ENCODE peak calls at places on chromosomes 6 and 20, in ten cellular contexts. J is lower lobe of right lung; C is choroid plexus epithelial cell; N is cardiac muscle cell; A is CD8-positive, alpha-beta T cell; L is heart right ventricle; K is stomach; M is LNCaP clone FGC; Q is HCT116; H is progenitor cell of endocrine pancreas. T is an unnamed sample.
A peak's percentile ranks its signal among the peaks of the same experiment; 100 is the strongest.

GRCh38 chr6:28980797-28981390 is 24.2 kb downstream of the ZNF311 start:
- DNase-seq in H (peak; percentile 63), A (peak; percentile 21), L (peak; percentile 51), N (peak; percentile 85), J (no peak), Q (peak; percentile 80), M (peak; percentile 31), C (peak; percentile 90), K (no peak), T (peak; percentile 85)

GRCh38 chr6:56524891-56525703 is 117.6 kb downstream of the DST start:
- DNase-seq in Q (no peak), C (peak; percentile 84), H (no peak), A (no peak), J (no peak), N (no peak), K (no peak), L (no peak), M (no peak), T (no peak)

GRCh38 chr6:157981395-157982296 is at the start of gene SYNJ2:
- DNase-seq in N (peak; percentile 93), J (peak; percentile 80), C (peak; percentile 92), H (peak; percentile 73), M (no peak), K (peak; percentile 88), A (peak; percentile 81), Q (no peak), L (peak; percentile 78), T (peak; percentile 87)

GRCh38 chr6:4786936-4787504 is 10.8 kb downstream of the CDYL start:
- DNase-seq in J (no peak), Q (no peak), A (no peak), N (no peak), L (no peak), M (no peak), H (no peak), C (no peak), K (no peak), T (no peak)

GRCh38 chr6:90288404-90288803 is 8.2 kb downstream of the BACH2 start:
- DNase-seq in A (no peak), J (no peak), C (peak; percentile 50), M (no peak), L (no peak), H (no peak), N (no peak), K (no peak), Q (no peak), T (no peak)

GRCh38 chr6:1915226-1915625 is 305.5 kb downstream of the FOXC1 start:
- DNase-seq in C (no peak), M (no peak), K (no peak), A (no peak), J (no peak), Q (no peak), H (no peak), N (no peak), L (no peak), T (no peak)

GRCh38 chr6:43459535-43459934 is 4.2 kb upstream of the DLK2 start:
- DNase-seq in C (no peak), Q (no peak), L (no peak), N (no peak), H (no peak), J (no peak), M (no peak), A (no peak), K (no peak), T (no peak)

GRCh38 chr20:18001131-18001921 is 32.5 kb downstream of the MGME1 start:
- DNase-seq in H (no peak), Q (no peak), K (peak; percentile 75), M (peak; percentile 41), N (no peak), A (no peak), C (peak; percentile 97), L (peak; percentile 24), J (peak; percentile 69), T (peak; percentile 0)

GRCh38 chr20:17612287-17612974 is 42.6 kb downstream of the DSTN start:
- DNase-seq in N (no peak), A (peak; percentile 53), L (no peak), C (peak; percentile 87), M (no peak), K (no peak), J (peak; percentile 65), H (no peak), Q (no peak), T (no peak)

GRCh38 chr6:81242634-81243033 is 509.8 kb downstream of the TENT5A start:
- DNase-seq in L (no peak), C (peak; percentile 8), J (no peak), H (no peak), N (no peak), A (no peak), M (no peak), K (no peak), Q (no peak), T (no peak)

GRCh38 chr6:68779366-68779765 is 144.3 kb downstream of the ADGRB3 start:
- DNase-seq in M (no peak), C (no peak), A (no peak), L (no peak), H (no peak), Q (no peak), K (no peak), J (no peak), N (no peak), T (no peak)

GRCh38 chr6:169971171-169971861 is 219.9 kb downstream of the ERMARD start:
- DNase-seq in H (no peak), C (no peak), J (peak; percentile 44), Q (no peak), N (no peak), A (no peak), L (no peak), K (peak; percentile 20), M (no peak), T (no peak)

GRCh38 chr6:44058617-44059358 is 68.5 kb downstream of the MRPL14 start:
- DNase-seq in C (peak; percentile 100), Q (peak; percentile 88), K (peak; percentile 74), M (no peak), J (peak; percentile 91), A (peak; percentile 18), N (no peak), H (no peak), L (peak; percentile 83), T (peak; percentile 94)

GRCh38 chr6:47603995-47604394 is 94.4 kb upstream of the ADGRF4 start:
- DNase-seq in K (no peak), Q (no peak), J (no peak), A (no peak), H (no peak), C (no peak), L (no peak), N (no peak), M (peak; percentile 14), T (no peak)

GRCh38 chr20:33415948-33416347 is 14.6 kb upstream of the CDK5RAP1 start:
- DNase-seq in J (no peak), Q (no peak), K (peak; percentile 45), L (peak; percentile 58), N (peak; percentile 50), M (peak; percentile 36), A (no peak), C (peak; percentile 64), H (no peak), T (peak; percentile 65)
- TF ChIP-seq CTCF in J (peak; percentile 35), Q (peak; percentile 66), K (no peak), L (peak; percentile 47), N (peak; percentile 57), M (peak; percentile 79), A (peak; percentile 23), C (peak; percentile 66), H (peak; percentile 60), T (peak; percentile 71)

GRCh38 chr6:123321020-123321419 is 315.7 kb downstream of the TRDN start:
- DNase-seq in L (no peak), H (no peak), N (no peak), Q (no peak), K (no peak), J (no peak), M (no peak), A (no peak), C (no peak), T (no peak)

GRCh38 chr6:123316733-123317323 is 319.9 kb downstream of the TRDN start:
- DNase-seq in K (no peak), J (no peak), L (no peak), A (no peak), C (peak; percentile 51), M (no peak), H (no peak), N (peak; percentile 43), Q (no peak), T (no peak)
- TF ChIP-seq CTCF in K (no peak), J (peak; percentile 55), L (peak; percentile 64), A (peak; percentile 50), C (peak; percentile 51), M (peak; percentile 41), H (peak; percentile 79), N (peak; percentile 32), Q (peak; percentile 28), T (peak; percentile 16)

DNA sequence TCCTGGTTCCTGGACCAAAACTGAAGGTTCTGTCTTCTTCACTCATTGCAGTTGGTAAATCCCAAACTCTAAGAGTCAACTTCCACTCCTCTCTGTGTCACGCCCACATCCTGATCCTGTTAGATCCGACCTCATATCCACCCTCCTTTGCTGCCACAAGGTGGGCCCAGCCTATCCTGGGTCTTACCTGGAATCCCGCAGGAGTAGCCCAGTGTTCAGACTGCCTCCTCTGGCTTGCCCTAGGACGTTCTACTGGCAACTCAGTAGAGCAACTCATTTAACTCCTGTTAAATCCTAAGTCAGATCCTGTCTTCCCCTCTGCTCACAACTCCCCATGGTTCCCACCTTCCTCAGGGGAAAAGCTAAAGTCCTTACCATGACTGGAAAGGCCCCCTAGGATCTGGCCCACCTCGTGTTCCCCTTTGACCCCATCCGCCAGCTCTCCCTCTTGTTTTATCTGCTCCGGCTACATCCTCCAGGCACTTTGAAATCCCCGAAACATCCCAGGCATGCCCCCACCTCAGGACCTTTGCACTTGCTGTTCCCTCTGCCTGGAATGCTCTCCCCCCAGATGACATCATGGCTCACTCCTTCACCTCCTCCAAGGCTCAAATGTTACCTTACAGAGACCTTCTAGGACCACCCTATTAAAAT is 43.9 kb downstream of the TFEB start:
- DNase-seq in J (peak; percentile 29), C (no peak), A (no peak), H (no peak), N (no peak), M (no peak), L (no peak), K (no peak), Q (no peak), T (no peak)
- TF ChIP-seq CTCF in J (no peak), C (no peak), A (no peak), H (no peak), N (no peak), M (no peak), L (no peak), K (no peak), Q (no peak), T (no peak)

DNA sequence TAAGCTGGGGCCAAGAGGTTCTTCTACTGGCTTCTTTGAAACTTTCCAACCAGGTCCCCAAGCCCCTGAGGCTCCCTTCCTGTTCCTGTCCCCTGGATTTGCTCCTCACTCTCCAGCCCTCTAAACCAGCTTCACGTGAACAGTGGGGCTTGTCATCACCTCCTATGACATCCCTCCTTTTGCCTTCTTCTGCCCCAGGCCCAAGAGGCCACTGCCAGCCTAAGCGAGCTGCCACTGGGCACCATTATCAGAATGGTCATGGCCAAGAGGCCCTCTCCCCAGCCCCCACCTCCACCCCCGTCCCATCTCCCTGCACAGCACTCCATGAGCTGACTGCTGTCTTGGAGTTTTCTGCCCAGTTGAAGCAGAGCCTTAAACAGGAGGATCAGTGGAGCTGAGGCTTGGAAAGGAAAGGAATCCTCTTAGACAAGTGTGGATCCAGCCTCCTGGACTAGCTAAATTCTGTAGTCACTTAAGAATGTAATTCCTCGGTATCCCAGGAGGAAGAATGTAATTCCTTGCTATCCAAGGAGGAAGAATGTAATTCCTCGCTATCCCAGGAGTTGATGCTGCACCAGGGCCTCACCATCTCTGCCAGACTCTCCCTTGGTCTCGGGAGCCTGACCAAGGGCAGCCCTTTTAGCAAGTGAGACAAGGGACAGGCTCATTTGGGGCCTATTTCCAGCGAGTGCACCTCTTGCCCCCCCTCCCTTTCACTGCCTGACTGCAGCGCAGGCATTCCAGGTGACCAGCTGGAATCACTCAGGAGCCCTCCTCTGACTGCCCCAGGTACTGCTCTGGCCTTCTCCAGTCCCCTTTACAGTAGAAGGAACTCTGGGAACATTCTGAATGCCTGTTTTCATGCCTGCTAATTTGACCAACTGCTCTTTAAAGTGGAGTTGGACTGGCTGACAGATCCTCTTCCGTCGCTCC is 76.4 kb downstream of the TCP11 start:
- DNase-seq in K (no peak), M (no peak), A (no peak), C (no peak), L (no peak), J (peak; percentile 28), Q (no peak), N (peak; percentile 58), H (no peak), T (no peak)
- TF ChIP-seq CTCF in K (no peak), M (no peak), A (no peak), C (no peak), L (no peak), J (no peak), Q (peak; percentile 4), N (no peak), H (no peak), T (no peak)

T was measured in Calu3.